ENCODE peak calls at places on chromosomes 2 and 18, in nine cellular contexts. A, P, B, Z, K, C, F, N and M are unnamed samples.

GRCh38 chr2:36411962-36412444 is 56.4 kb downstream of the CRIM1 start:
- DNase-seq in A (no peak), P (no peak), B (no peak), Z (no peak), K (no peak), C (peak), F (no peak), N (no peak), M (no peak)

GRCh38 chr2:127700527-127701192 is 637 bp upstream of the SFT2D3 start:
- DNase-seq in A (no peak), P (peak), B (peak), Z (no peak), K (peak), C (no peak), F (peak), N (peak), M (no peak)

GRCh38 chr2:28662044-28662443 is 89.6 kb upstream of the PPP1CB start:
- DNase-seq in A (no peak), P (no peak), B (peak), Z (no peak), K (no peak), C (peak), F (peak), N (peak), M (no peak)

GRCh38 chr2:71700041-71700879 is 246.9 kb downstream of the DYSF start:
- DNase-seq in A (peak), P (peak), B (no peak), Z (no peak), K (no peak), C (no peak), F (no peak), N (peak), M (no peak)

GRCh38 chr2:170202437-170202836 is 24.5 kb downstream of the MYO3B start:
- DNase-seq in A (no peak), P (no peak), B (no peak), Z (no peak), K (no peak), C (no peak), F (no peak), N (no peak), M (no peak)

GRCh38 chr2:241733391-241734207 is 831 bp upstream of the D2HGDH start:
- DNase-seq in A (no peak), P (no peak), B (peak), Z (no peak), K (no peak), C (no peak), F (no peak), N (no peak), M (no peak)

GRCh38 chr2:60479226-60480088 is 74.0 kb downstream of the BCL11A start:
- DNase-seq in A (peak), P (no peak), B (peak), Z (no peak), K (no peak), C (no peak), F (peak), N (no peak), M (no peak)

GRCh38 chr2:74223941-74224770 is 25.7 kb downstream of the MTHFD2 start:
- DNase-seq in A (no peak), P (no peak), B (no peak), Z (no peak), K (no peak), C (peak), F (no peak), N (no peak), M (no peak)

GRCh38 chr18:36752929-36753865 is 75.6 kb downstream of the TPGS2 start:
- DNase-seq in A (no peak), P (no peak), B (no peak), Z (peak), K (no peak), C (no peak), F (no peak), N (no peak), M (no peak)

GRCh38 chr2:24720310-24720709 is 72.9 kb downstream of the PTRHD1 start:
- DNase-seq in A (no peak), P (no peak), B (no peak), Z (no peak), K (no peak), C (no peak), F (no peak), N (no peak), M (no peak)

GRCh38 chr2:25955036-25955435 is 27.3 kb downstream of the KIF3C start:
- DNase-seq in A (no peak), P (no peak), B (peak), Z (no peak), K (no peak), C (no peak), F (no peak), N (no peak), M (no peak)

GRCh38 chr2:147525724-147526489 is 318.9 kb upstream of the ACVR2A start:
- DNase-seq in A (peak), P (no peak), B (peak), Z (no peak), K (no peak), C (no peak), F (no peak), N (peak), M (no peak)

GRCh38 chr2:186347472-186347871 is 138.6 kb upstream of the ZC3H15 start:
- DNase-seq in A (no peak), P (no peak), B (peak), Z (peak), K (no peak), C (peak), F (no peak), N (no peak), M (peak)

GRCh38 chr2:24917086-24917485 is 3.0 kb downstream of the ADCY3 start:
- DNase-seq in A (no peak), P (no peak), B (no peak), Z (no peak), K (no peak), C (peak), F (no peak), N (no peak), M (no peak)

GRCh38 chr2:24477229-24477628 is 13.8 kb upstream of the NCOA1 start:
- DNase-seq in A (no peak), P (no peak), B (no peak), Z (no peak), K (no peak), C (no peak), F (no peak), N (no peak), M (no peak)

GRCh38 chr2:233857511-233858118 is 3.3 kb upstream of the HJURP start:
- DNase-seq in A (no peak), P (no peak), B (peak), Z (no peak), K (no peak), C (peak), F (peak), N (no peak), M (no peak)

GRCh38 chr18:59954241-59954640 is 54.4 kb downstream of the PMAIP1 start:
- DNase-seq in A (no peak), P (no peak), B (peak), Z (no peak), K (no peak), C (no peak), F (no peak), N (no peak), M (no peak)

GRCh38 chr2:176818653-176819052 is 393.9 kb upstream of the HNRNPA3 start:
- DNase-seq in A (no peak), P (no peak), B (no peak), Z (no peak), K (no peak), C (no peak), F (no peak), N (no peak), M (no peak)

GRCh38 chr2:226575928-226576327 is 223.7 kb downstream of the IRS1 start:
- DNase-seq in A (no peak), P (no peak), B (no peak), Z (no peak), K (no peak), C (no peak), F (no peak), N (no peak), M (no peak)

GRCh38 chr2:113877651-113878594 is 12.0 kb upstream of the ACTR3 start:
- DNase-seq in A (no peak), P (no peak), B (peak), Z (no peak), K (no peak), C (peak), F (peak), N (no peak), M (no peak)

GRCh38 chr18:80175451-80176235 is 66.6 kb downstream of the ADNP2 start:
- DNase-seq in A (no peak), P (no peak), B (no peak), Z (no peak), K (no peak), C (no peak), F (no peak), N (no peak), M (no peak)

GRCh38 chr18:39871976-39872375 is 2083.1 kb upstream of the PIK3C3 start:
- DNase-seq in A (no peak), P (no peak), B (no peak), Z (no peak), K (no peak), C (no peak), F (no peak), N (no peak), M (no peak)

GRCh38 chr18:27964811-27965210 is 212.1 kb downstream of the CDH2 start:
- DNase-seq in A (no peak), P (no peak), B (peak), Z (no peak), K (no peak), C (peak), F (no peak), N (no peak), M (no peak)

GRCh38 chr2:120005834-120006521 is 6.9 kb upstream of the EPB41L5 start:
- DNase-seq in A (no peak), P (no peak), B (peak), Z (no peak), K (no peak), C (no peak), F (no peak), N (no peak), M (no peak)

GRCh38 chr2:1234731-1235308 is 178.4 kb upstream of the TPO start:
- DNase-seq in A (no peak), P (no peak), B (peak), Z (no peak), K (no peak), C (peak), F (no peak), N (peak), M (no peak)

GRCh38 chr18:79405019-79405780 is 9.5 kb downstream of the NFATC1 start:
- DNase-seq in A (no peak), P (no peak), B (no peak), Z (no peak), K (no peak), C (no peak), F (no peak), N (no peak), M (no peak)

GRCh38 chr2:134361648-134362047 is 107.8 kb downstream of the MGAT5 start:
- DNase-seq in A (no peak), P (no peak), B (peak), Z (no peak), K (no peak), C (no peak), F (no peak), N (no peak), M (no peak)

GRCh38 chr18:57961876-57962505 is 82.0 kb upstream of the NEDD4L start:
- DNase-seq in A (no peak), P (no peak), B (peak), Z (no peak), K (no peak), C (no peak), F (no peak), N (no peak), M (no peak)

GRCh38 chr2:23685201-23685600 is 241.7 kb downstream of the ATAD2B start:
- DNase-seq in A (no peak), P (no peak), B (no peak), Z (no peak), K (no peak), C (no peak), F (no peak), N (no peak), M (no peak)

GRCh38 chr2:29562319-29562718 is 359.1 kb downstream of the ALK start:
- DNase-seq in A (no peak), P (no peak), B (no peak), Z (no peak), K (no peak), C (no peak), F (no peak), N (no peak), M (no peak)

DNA sequence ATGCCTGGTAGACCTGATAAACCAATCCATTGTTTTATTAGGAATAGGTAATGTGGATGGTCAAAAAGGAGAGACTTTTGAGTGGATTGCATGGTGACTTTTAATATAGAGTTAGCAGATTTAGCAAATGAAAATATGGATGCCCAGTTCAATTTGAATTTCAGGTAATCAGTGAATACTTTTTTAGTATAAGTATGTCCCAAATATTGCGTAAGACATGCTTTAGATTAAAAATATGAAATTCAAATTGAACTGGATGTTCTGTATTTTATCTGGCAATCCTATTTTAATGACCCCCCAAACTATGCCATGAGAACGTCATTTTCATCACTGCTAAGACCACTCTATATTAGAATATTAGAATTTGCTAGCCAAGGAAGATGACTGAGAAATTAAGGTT is 30.3 kb upstream of the TNP1 start:
- DNase-seq in A (no peak), P (no peak), B (no peak), Z (no peak), K (no peak), C (no peak), F (no peak), N (no peak), M (no peak)
- TF ChIP-seq CTCF in A (no peak), P (no peak), B (no peak), Z (no peak), K (no peak), C (no peak), F (no peak), N (no peak), M (no peak)

GRCh38 chr2:238787507-238787906 is 60.4 kb upstream of the TWIST2 start:
- DNase-seq in A (no peak), P (no peak), B (no peak), Z (no peak), K (no peak), C (no peak), F (no peak), N (no peak), M (no peak)
- H3K4me3 ChIP-seq in A (no peak), P (no peak), B (no peak), Z (no peak), K (no peak), C (no peak), F (no peak), N (no peak), M (no peak)

DNA sequence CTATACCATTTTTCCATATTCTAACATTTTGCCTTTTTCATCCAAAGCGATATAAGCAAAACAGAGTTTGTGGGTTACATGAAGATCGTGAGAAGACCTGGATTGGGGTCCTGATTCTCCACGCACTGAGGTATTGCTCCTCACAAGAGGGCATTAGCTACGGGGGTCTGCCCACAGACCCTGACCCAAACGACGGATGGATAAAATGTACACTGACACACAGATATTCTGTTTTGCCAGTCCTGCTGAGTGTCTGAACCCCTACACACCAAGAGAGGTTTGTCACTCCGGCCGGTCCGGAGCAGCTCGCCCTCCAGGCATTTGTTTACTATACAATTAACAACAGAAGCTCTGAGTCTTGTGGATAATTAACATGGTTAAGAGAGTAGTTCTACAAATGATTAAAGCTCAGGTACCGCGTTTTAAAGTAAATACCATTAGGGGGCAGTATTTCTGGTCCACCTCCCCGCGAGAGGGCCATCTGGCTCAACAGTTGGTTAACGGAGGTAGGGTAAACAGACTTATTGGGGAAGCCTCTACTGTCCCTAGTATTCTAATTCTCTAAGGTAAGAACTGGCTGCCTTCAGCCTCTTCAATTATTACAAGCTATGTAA is 28.4 kb downstream of the SCYGR8 start:
- DNase-seq in A (no peak), P (no peak), B (peak), Z (no peak), K (no peak), C (no peak), F (peak), N (no peak), M (no peak)
- TF ChIP-seq CTCF in A (no peak), P (no peak), B (peak), Z (peak), K (no peak), C (peak), F (peak), N (no peak), M (no peak)

DNA sequence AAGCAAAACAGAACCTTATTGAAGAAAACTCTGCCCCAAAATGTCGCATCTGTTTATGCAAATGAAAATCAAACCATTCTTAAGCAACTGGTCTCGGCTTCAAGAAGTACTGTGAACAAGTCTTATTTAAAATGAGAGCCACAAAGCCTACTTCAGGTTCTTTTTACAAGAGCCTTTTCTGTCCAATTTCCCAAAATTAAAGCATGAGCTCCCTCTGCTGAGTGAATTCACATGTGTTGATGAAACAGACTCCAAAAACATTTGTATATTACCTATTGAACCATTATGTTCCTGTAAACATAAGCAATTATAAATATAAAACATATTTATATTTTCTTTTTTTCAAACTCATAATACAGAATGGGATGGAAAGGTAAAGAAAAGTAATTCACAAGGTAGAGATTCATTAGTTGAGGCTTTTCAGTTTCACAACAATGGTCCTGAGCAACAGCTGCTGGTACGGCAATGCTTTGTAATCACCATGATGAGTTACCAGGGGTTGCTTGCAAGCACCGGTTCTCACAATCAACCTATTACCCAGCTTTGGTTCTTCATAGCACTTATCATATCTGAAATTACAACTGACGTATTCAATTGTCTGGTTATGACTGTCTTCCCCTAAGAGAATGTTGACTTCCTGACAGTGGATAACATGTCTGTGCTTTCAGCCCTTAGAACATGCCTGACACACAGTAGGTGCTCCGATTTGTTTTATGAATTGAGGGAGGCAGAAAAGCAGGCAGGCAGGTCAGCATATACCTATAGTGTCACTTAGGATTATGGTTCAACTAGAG is 108.4 kb upstream of the BZW1 start:
- DNase-seq in A (peak), P (no peak), B (peak), Z (peak), K (peak), C (peak), F (peak), N (peak), M (peak)
- H3K4me3 ChIP-seq in A (no peak), P (no peak), B (peak), Z (no peak), K (no peak), C (no peak), F (no peak), N (no peak), M (no peak)